ENCODE peak calls at places on chromosomes 2 and 18, in six cellular contexts. C is GM23338, N is neural progenitor cell, G is hepatocyte, E is HCT116, P is PC-3. A is an unnamed sample.

GRCh38 chr2:37291680-37292079 is 33.0 kb downstream of the PRKD3 start:
- DNase-seq in G (no peak), E (no peak), P (no peak), N (no peak), C (no peak), A (no peak)

GRCh38 chr2:120245520-120245835 is 7.2 kb upstream of the RALB start:
- DNase-seq in N (no peak), P (peak), E (no peak), C (no peak), G (peak), A (no peak)

GRCh38 chr18:76356666-76357065 is 138.4 kb downstream of the ZNF516 start:
- DNase-seq in G (no peak), E (no peak), N (no peak), C (no peak), P (no peak), A (no peak)

GRCh38 chr18:34936772-34937171 is 104.4 kb upstream of the MAPRE2 start:
- DNase-seq in P (no peak), G (no peak), C (no peak), N (no peak), E (no peak), A (no peak)

GRCh38 chr2:105141099-105141614 is 100.4 kb upstream of the GPR45 start:
- DNase-seq in C (no peak), G (no peak), E (no peak), N (no peak), P (peak), A (no peak)

GRCh38 chr18:26700728-26701127 is 152.4 kb upstream of the KCTD1 start:
- DNase-seq in C (no peak), P (no peak), N (no peak), G (no peak), E (no peak), A (no peak)

GRCh38 chr2:169561364-169561763 is 12.3 kb downstream of the FASTKD1 start:
- DNase-seq in E (no peak), N (no peak), P (no peak), C (no peak), G (no peak), A (no peak)

GRCh38 chr2:100482741-100483140 is 12.5 kb downstream of the NMS start:
- DNase-seq in N (peak), P (no peak), C (peak), G (no peak), E (no peak), A (no peak)

GRCh38 chr2:165911231-165911630 is 42.3 kb downstream of the TTC21B start:
- DNase-seq in G (no peak), N (no peak), P (no peak), C (no peak), E (no peak), A (no peak)

GRCh38 chr2:228599297-228599696 is 417.8 kb upstream of the SPHKAP start:
- DNase-seq in C (no peak), P (no peak), G (no peak), N (no peak), E (no peak), A (peak)

GRCh38 chr2:100262043-100262442 is 60.3 kb downstream of the LONRF2 start:
- DNase-seq in E (no peak), C (no peak), N (no peak), G (no peak), P (no peak), A (no peak)

GRCh38 chr2:96534131-96534530 is 2.4 kb upstream of the ARID5A start:
- DNase-seq in P (no peak), E (no peak), G (no peak), N (no peak), C (no peak), A (no peak)

GRCh38 chr18:7642491-7642890 is 75.4 kb downstream of the PTPRM start:
- DNase-seq in P (no peak), E (no peak), N (no peak), G (no peak), C (no peak), A (no peak)

GRCh38 chr2:55056024-55056521 is 5.8 kb upstream of the RTN4 start:
- DNase-seq in P (no peak), C (peak), E (peak), N (no peak), G (no peak), A (no peak)
- TF ChIP-seq EZH2phosphoT487 in P (no peak), C (no peak), E (no peak), N (no peak), G (no peak), A (no peak)

DNA sequence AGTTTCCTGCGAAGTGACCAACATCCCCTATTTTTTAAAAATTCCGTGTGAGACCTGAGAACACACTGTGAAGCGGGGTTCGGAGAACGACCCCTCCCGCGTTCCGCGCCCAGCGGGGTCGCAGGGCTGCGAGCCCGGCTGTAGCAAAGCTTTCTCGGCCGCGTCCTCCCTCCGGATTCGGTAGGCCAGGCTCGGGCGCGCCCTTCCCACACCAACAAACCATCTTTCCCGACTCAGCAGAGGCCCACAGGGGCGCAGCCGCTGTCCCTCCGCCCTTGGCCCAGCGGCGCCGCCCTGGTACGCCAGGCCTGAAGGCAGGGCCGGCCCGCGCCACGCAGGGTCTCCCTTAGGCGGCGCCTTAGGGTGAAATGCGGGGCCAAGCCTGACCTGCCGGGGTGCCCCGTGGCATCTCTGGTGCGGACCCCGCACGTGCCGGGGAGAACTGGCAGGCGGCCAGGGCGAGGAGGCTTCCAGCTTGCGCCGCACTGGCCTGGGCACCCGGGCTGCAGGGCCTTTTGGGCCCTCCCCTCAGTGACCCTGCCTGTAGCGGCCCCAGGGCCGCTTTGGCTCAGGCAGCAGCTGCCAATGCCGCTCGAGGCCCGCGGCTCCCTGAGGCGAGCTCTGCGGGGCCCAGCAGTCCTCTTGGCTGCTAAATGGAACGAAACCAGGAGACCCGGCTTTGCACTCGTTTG is 8.3 kb downstream of the OTX1 start:
- DNase-seq in E (no peak), C (peak), G (peak), P (no peak), N (peak), A (no peak)
- TF ChIP-seq EZH2 in E (no peak), C (peak), G (peak), P (no peak), N (no peak), A (no peak)

DNA sequence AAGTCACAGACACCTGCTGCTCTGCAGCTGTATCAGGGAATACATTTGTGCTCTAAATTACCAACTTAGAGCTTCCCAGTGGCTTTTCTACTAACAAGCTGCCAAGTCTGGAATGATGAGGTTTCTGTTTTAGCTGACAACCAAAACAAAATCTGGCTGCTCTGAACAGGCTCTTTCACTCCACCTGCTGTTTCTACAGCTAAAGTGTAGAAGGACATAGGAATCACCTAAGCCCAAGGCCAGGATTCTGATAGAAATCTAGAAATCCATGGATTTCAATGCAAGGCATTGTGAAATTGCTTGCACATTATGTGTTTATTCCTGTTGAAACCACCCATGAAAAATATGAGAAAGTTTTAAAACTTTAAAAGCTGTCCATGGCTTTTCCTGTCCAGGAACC is 201.2 kb downstream of the SUCLG1 start:
- DNase-seq in N (peak), C (peak), E (no peak), P (peak), G (peak), A (peak)
- TF ChIP-seq CTCF in N (peak), C (peak), E (peak), P (peak), G (peak), A (peak)

DNA sequence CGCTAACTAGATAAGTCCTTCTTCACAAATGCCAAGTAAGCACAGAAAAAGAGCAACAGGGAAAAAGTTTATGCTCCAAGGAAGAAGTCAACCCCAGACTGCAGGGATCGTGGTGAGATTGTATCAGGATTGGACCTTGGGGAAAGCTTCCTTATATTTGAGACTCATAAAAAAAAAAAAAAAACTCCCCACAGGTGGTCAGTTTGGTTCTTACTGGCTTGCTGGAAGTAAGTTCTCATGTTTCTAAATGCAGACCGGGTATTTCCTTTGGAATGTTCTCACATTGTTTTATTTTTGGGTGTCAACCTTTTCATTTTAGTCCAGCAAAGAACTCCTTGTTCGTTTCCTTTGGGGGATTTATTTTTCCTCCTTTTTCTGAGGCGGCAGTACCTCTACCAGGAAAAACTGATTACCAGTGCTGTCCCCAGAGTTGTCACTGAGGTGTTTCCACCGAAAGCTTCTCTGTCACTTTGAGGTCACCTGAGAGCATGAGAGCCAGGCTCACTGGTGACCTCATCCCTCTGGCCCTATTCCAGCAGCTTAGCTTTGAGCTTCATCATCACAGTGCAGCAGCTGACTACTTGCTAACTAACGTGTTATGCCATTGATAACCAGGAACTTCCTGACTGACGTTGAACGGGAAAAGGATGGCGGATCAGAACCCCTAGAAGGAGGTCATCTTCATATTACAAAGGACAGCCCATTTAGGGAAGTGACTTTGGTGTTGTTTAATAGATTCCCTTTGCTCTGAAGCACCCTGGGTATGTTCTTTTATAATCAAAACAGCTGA is 16.8 kb upstream of the ATP8B1 start:
- DNase-seq in P (peak), N (no peak), G (peak), E (peak), C (peak), A (no peak)
- TF ChIP-seq EZH2phosphoT487 in P (no peak), N (no peak), G (no peak), E (no peak), C (no peak), A (no peak)

GRCh38 chr2:467101-467500 is 179.2 kb upstream of the ALKAL2 start:
- DNase-seq in P (no peak), C (no peak), N (no peak), E (no peak), G (no peak), A (no peak)

GRCh38 chr2:467543-467891 is 179.6 kb upstream of the ALKAL2 start:
- DNase-seq in G (no peak), E (no peak), C (peak), P (no peak), N (no peak), A (no peak)

GRCh38 chr2:467892-468630 is 180.2 kb upstream of the ALKAL2 start:
- DNase-seq in N (peak), P (no peak), C (peak), G (no peak), E (no peak), A (no peak)

GRCh38 chr2:469521-469920 is 181.6 kb upstream of the ALKAL2 start:
- DNase-seq in C (no peak), N (no peak), P (no peak), E (no peak), G (no peak), A (no peak)

GRCh38 chr2:468631-469310 is 180.9 kb upstream of the ALKAL2 start:
- DNase-seq in G (no peak), N (no peak), C (peak), E (no peak), P (no peak), A (no peak)
- TF ChIP-seq EZH2 in G (no peak), N (no peak), C (peak), E (no peak), P (no peak), A (no peak)

GRCh38 chr2:214293593-214293992 is 117.3 kb upstream of the VWC2L start:
- DNase-seq in C (peak), N (no peak), E (no peak), P (no peak), G (no peak), A (no peak)
- TF ChIP-seq CTCF in C (peak), N (no peak), E (no peak), P (no peak), G (no peak), A (no peak)